ENCODE peak calls at places on chromosomes 2 and 18, in ten cellular contexts. One of them, this sample, is unnamed.

GRCh38 chr2:160419776-160420521 is 73.7 kb downstream of the RBMS1 start:
- DNase-seq in IMR-90: peak
- DNase-seq in RWPE1: no peak
- DNase-seq in cardiac muscle cell: peak
- DNase-seq in astrocyte of the spinal cord: peak
- DNase-seq in activated CD8-positive, alpha-beta T cell treated with anti-CD3 and anti-CD28 coated beads for 36 hours: no peak
- DNase-seq in GM13977: no peak
- DNase-seq in heart left ventricle: no peak
- DNase-seq in tibial nerve: no peak
- DNase-seq in Peyer's patch: no peak
- DNase-seq in this sample: no peak

GRCh38 chr2:204024503-204024902 is 87.9 kb downstream of the ICOS start:
- DNase-seq in IMR-90: peak
- DNase-seq in RWPE1: peak
- DNase-seq in cardiac muscle cell: peak
- DNase-seq in astrocyte of the spinal cord: peak
- DNase-seq in activated CD8-positive, alpha-beta T cell treated with anti-CD3 and anti-CD28 coated beads for 36 hours: peak
- DNase-seq in GM13977: no peak
- DNase-seq in heart left ventricle: no peak
- DNase-seq in tibial nerve: no peak
- DNase-seq in Peyer's patch: no peak
- DNase-seq in this sample: no peak

GRCh38 chr2:71327916-71328315 is 3.7 kb upstream of the ZNF638 start:
- DNase-seq in IMR-90: no peak
- DNase-seq in RWPE1: no peak
- DNase-seq in cardiac muscle cell: no peak
- DNase-seq in astrocyte of the spinal cord: no peak
- DNase-seq in activated CD8-positive, alpha-beta T cell treated with anti-CD3 and anti-CD28 coated beads for 36 hours: no peak
- DNase-seq in GM13977: no peak
- DNase-seq in heart left ventricle: no peak
- DNase-seq in tibial nerve: no peak
- DNase-seq in Peyer's patch: no peak
- DNase-seq in this sample: no peak

GRCh38 chr18:22417496-22418188 is at the start of gene CTAGE1:
- DNase-seq in IMR-90: peak
- DNase-seq in RWPE1: no peak
- DNase-seq in cardiac muscle cell: no peak
- DNase-seq in astrocyte of the spinal cord: no peak
- DNase-seq in activated CD8-positive, alpha-beta T cell treated with anti-CD3 and anti-CD28 coated beads for 36 hours: no peak
- DNase-seq in GM13977: no peak
- DNase-seq in heart left ventricle: no peak
- DNase-seq in tibial nerve: no peak
- DNase-seq in Peyer's patch: no peak
- DNase-seq in this sample: no peak

GRCh38 chr2:187349328-187349944 is 98.6 kb downstream of the CALCRL start:
- DNase-seq in IMR-90: no peak
- DNase-seq in RWPE1: no peak
- DNase-seq in cardiac muscle cell: peak
- DNase-seq in astrocyte of the spinal cord: no peak
- DNase-seq in activated CD8-positive, alpha-beta T cell treated with anti-CD3 and anti-CD28 coated beads for 36 hours: no peak
- DNase-seq in GM13977: no peak
- DNase-seq in heart left ventricle: no peak
- DNase-seq in tibial nerve: no peak
- DNase-seq in Peyer's patch: no peak
- DNase-seq in this sample: no peak

GRCh38 chr2:85551698-85552678 is 9.3 kb downstream of the GGCX start:
- DNase-seq in IMR-90: peak
- DNase-seq in RWPE1: peak
- DNase-seq in cardiac muscle cell: peak
- DNase-seq in astrocyte of the spinal cord: peak
- DNase-seq in activated CD8-positive, alpha-beta T cell treated with anti-CD3 and anti-CD28 coated beads for 36 hours: peak
- DNase-seq in GM13977: peak
- DNase-seq in heart left ventricle: peak
- DNase-seq in tibial nerve: peak
- DNase-seq in Peyer's patch: peak
- DNase-seq in this sample: no peak

GRCh38 chr2:187338679-187339121 is 109.4 kb downstream of the CALCRL start:
- DNase-seq in IMR-90: no peak
- DNase-seq in RWPE1: no peak
- DNase-seq in cardiac muscle cell: no peak
- DNase-seq in astrocyte of the spinal cord: no peak
- DNase-seq in activated CD8-positive, alpha-beta T cell treated with anti-CD3 and anti-CD28 coated beads for 36 hours: no peak
- DNase-seq in GM13977: no peak
- DNase-seq in heart left ventricle: no peak
- DNase-seq in tibial nerve: no peak
- DNase-seq in Peyer's patch: no peak
- DNase-seq in this sample: peak

GRCh38 chr2:148877403-148877740 is 2.3 kb downstream of the KIF5C start:
- DNase-seq in IMR-90: no peak
- DNase-seq in RWPE1: no peak
- DNase-seq in cardiac muscle cell: no peak
- DNase-seq in astrocyte of the spinal cord: no peak
- DNase-seq in activated CD8-positive, alpha-beta T cell treated with anti-CD3 and anti-CD28 coated beads for 36 hours: no peak
- DNase-seq in GM13977: peak
- DNase-seq in heart left ventricle: no peak
- DNase-seq in tibial nerve: no peak
- DNase-seq in Peyer's patch: no peak
- DNase-seq in this sample: no peak

GRCh38 chr2:193847140-193847539 is 1652.4 kb upstream of the TMEFF2 start:
- DNase-seq in IMR-90: no peak
- DNase-seq in RWPE1: peak
- DNase-seq in cardiac muscle cell: peak
- DNase-seq in astrocyte of the spinal cord: peak
- DNase-seq in activated CD8-positive, alpha-beta T cell treated with anti-CD3 and anti-CD28 coated beads for 36 hours: no peak
- DNase-seq in GM13977: no peak
- DNase-seq in heart left ventricle: no peak
- DNase-seq in tibial nerve: no peak
- DNase-seq in Peyer's patch: no peak
- DNase-seq in this sample: no peak

GRCh38 chr2:27038631-27039339 is 6.0 kb downstream of the TMEM214 start:
- DNase-seq in IMR-90: no peak
- DNase-seq in RWPE1: no peak
- DNase-seq in cardiac muscle cell: no peak
- DNase-seq in astrocyte of the spinal cord: no peak
- DNase-seq in activated CD8-positive, alpha-beta T cell treated with anti-CD3 and anti-CD28 coated beads for 36 hours: no peak
- DNase-seq in GM13977: no peak
- DNase-seq in heart left ventricle: no peak
- DNase-seq in tibial nerve: no peak
- DNase-seq in Peyer's patch: no peak
- DNase-seq in this sample: peak

DNA sequence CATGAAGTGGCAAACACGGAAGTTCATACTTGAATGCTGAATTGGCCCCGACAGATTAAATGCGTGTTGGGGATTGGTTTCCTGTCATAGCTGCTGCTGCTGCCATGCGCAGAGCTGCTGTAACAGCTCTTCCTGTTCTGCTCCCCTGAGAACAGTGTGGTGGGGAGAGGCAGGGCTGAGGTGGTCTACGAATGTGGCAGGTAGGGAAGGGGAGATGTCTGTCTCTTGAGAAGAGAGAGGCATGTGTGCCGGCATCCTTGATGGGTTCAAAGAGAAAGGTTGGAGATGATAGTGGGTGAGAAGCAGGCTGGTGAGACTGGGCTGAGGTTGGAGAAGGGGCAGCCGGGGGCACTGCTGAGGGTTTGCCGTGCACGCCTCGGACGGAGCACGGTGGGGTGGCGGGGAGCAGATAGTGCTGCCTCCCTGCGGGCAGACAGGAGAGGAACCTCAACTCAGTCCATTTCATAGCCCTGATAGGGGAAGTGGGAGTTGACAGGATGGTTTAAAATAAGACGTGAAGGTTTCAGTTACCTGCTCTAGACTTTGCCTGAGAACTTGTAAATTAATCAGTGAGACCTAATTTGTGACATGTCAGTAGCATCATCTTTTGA is 46.1 kb downstream of the TMEM185B start:
- DNase-seq in IMR-90: no peak
- DNase-seq in RWPE1: peak
- DNase-seq in cardiac muscle cell: no peak
- DNase-seq in astrocyte of the spinal cord: no peak
- DNase-seq in activated CD8-positive, alpha-beta T cell treated with anti-CD3 and anti-CD28 coated beads for 36 hours: peak
- DNase-seq in GM13977: peak
- DNase-seq in heart left ventricle: peak
- DNase-seq in tibial nerve: no peak
- DNase-seq in Peyer's patch: peak
- DNase-seq in this sample: no peak
- TF ChIP-seq CTCF in IMR-90: no peak
- TF ChIP-seq CTCF in RWPE1: peak
- TF ChIP-seq CTCF in cardiac muscle cell: peak
- TF ChIP-seq CTCF in astrocyte of the spinal cord: peak
- TF ChIP-seq CTCF in activated CD8-positive, alpha-beta T cell treated with anti-CD3 and anti-CD28 coated beads for 36 hours: peak
- TF ChIP-seq CTCF in GM13977: peak
- TF ChIP-seq CTCF in heart left ventricle: no peak
- TF ChIP-seq CTCF in tibial nerve: peak
- TF ChIP-seq CTCF in Peyer's patch: no peak
- TF ChIP-seq CTCF in this sample: no peak

DNA sequence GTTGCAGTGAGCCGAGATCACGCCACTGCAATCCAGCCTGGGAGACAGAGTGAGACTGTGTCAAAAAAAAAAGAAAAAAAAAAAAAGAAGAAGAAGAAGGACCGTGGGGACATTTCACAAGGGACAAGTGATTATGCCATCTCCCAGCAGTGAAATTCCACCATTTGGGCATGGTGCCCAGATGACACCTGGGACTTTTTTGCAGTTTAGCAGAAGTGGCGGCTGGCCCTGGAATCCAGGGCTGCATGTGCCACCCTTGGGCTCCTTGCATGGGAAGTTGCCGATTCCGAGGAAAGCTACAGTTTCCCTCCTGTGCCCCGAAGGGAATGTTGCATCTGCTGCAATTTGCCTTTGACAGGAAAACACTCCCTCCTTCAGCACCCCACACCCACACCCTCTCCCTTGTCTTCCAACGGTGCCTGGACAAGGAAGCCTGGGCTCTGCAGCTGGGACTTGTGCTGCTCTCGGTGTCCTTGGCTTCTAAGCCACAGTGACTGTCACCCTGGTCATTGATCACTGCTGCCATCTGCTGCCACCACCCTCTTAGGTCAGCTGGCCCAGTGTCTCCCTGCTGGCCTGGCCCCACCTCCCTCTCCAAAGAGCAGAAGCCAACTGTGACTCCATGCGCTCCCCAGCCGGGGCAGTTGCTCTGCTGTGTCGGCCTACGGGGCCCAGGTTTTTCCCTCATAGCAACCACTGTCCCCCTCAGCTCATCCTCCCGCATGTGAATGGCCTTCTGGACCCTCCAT is 56.4 kb upstream of the LRRC30 start:
- DNase-seq in IMR-90: no peak
- DNase-seq in RWPE1: no peak
- DNase-seq in cardiac muscle cell: peak
- DNase-seq in astrocyte of the spinal cord: no peak
- DNase-seq in activated CD8-positive, alpha-beta T cell treated with anti-CD3 and anti-CD28 coated beads for 36 hours: no peak
- DNase-seq in GM13977: no peak
- DNase-seq in heart left ventricle: no peak
- DNase-seq in tibial nerve: no peak
- DNase-seq in Peyer's patch: no peak
- DNase-seq in this sample: no peak
- TF ChIP-seq CTCF in IMR-90: peak
- TF ChIP-seq CTCF in RWPE1: no peak
- TF ChIP-seq CTCF in cardiac muscle cell: no peak
- TF ChIP-seq CTCF in astrocyte of the spinal cord: no peak
- TF ChIP-seq CTCF in activated CD8-positive, alpha-beta T cell treated with anti-CD3 and anti-CD28 coated beads for 36 hours: no peak
- TF ChIP-seq CTCF in GM13977: no peak
- TF ChIP-seq CTCF in heart left ventricle: no peak
- TF ChIP-seq CTCF in tibial nerve: no peak
- TF ChIP-seq CTCF in Peyer's patch: no peak
- TF ChIP-seq CTCF in this sample: peak

GRCh38 chr2:170842785-170843184 is 26.1 kb downstream of the GAD1 start:
- DNase-seq in IMR-90: no peak
- DNase-seq in RWPE1: no peak
- DNase-seq in cardiac muscle cell: peak
- DNase-seq in astrocyte of the spinal cord: peak
- DNase-seq in activated CD8-positive, alpha-beta T cell treated with anti-CD3 and anti-CD28 coated beads for 36 hours: no peak
- DNase-seq in GM13977: no peak
- DNase-seq in heart left ventricle: no peak
- DNase-seq in tibial nerve: no peak
- DNase-seq in Peyer's patch: no peak
- DNase-seq in this sample: no peak

GRCh38 chr2:170843656-170844055 is 27.0 kb downstream of the GAD1 start:
- DNase-seq in IMR-90: peak
- DNase-seq in RWPE1: peak
- DNase-seq in cardiac muscle cell: peak
- DNase-seq in astrocyte of the spinal cord: peak
- DNase-seq in activated CD8-positive, alpha-beta T cell treated with anti-CD3 and anti-CD28 coated beads for 36 hours: peak
- DNase-seq in GM13977: no peak
- DNase-seq in heart left ventricle: no peak
- DNase-seq in tibial nerve: no peak
- DNase-seq in Peyer's patch: no peak
- DNase-seq in this sample: no peak

GRCh38 chr2:170847716-170848115 is 31.0 kb downstream of the GAD1 start:
- DNase-seq in IMR-90: no peak
- DNase-seq in RWPE1: no peak
- DNase-seq in cardiac muscle cell: no peak
- DNase-seq in astrocyte of the spinal cord: no peak
- DNase-seq in activated CD8-positive, alpha-beta T cell treated with anti-CD3 and anti-CD28 coated beads for 36 hours: no peak
- DNase-seq in GM13977: no peak
- DNase-seq in heart left ventricle: no peak
- DNase-seq in tibial nerve: no peak
- DNase-seq in Peyer's patch: no peak
- DNase-seq in this sample: no peak

GRCh38 chr2:170846318-170846717 is 29.6 kb downstream of the GAD1 start:
- DNase-seq in IMR-90: no peak
- DNase-seq in RWPE1: no peak
- DNase-seq in cardiac muscle cell: no peak
- DNase-seq in astrocyte of the spinal cord: no peak
- DNase-seq in activated CD8-positive, alpha-beta T cell treated with anti-CD3 and anti-CD28 coated beads for 36 hours: no peak
- DNase-seq in GM13977: no peak
- DNase-seq in heart left ventricle: no peak
- DNase-seq in tibial nerve: no peak
- DNase-seq in Peyer's patch: no peak
- DNase-seq in this sample: no peak

GRCh38 chr2:170845343-170845742 is 28.7 kb downstream of the GAD1 start:
- DNase-seq in IMR-90: no peak
- DNase-seq in RWPE1: no peak
- DNase-seq in cardiac muscle cell: no peak
- DNase-seq in astrocyte of the spinal cord: no peak
- DNase-seq in activated CD8-positive, alpha-beta T cell treated with anti-CD3 and anti-CD28 coated beads for 36 hours: peak
- DNase-seq in GM13977: no peak
- DNase-seq in heart left ventricle: no peak
- DNase-seq in tibial nerve: no peak
- DNase-seq in Peyer's patch: no peak
- DNase-seq in this sample: no peak
- TF ChIP-seq CTCF in IMR-90: no peak
- TF ChIP-seq CTCF in RWPE1: no peak
- TF ChIP-seq CTCF in cardiac muscle cell: no peak
- TF ChIP-seq CTCF in astrocyte of the spinal cord: no peak
- TF ChIP-seq CTCF in activated CD8-positive, alpha-beta T cell treated with anti-CD3 and anti-CD28 coated beads for 36 hours: peak
- TF ChIP-seq CTCF in GM13977: peak
- TF ChIP-seq CTCF in heart left ventricle: no peak
- TF ChIP-seq CTCF in tibial nerve: no peak
- TF ChIP-seq CTCF in Peyer's patch: no peak
- TF ChIP-seq CTCF in this sample: peak

DNA sequence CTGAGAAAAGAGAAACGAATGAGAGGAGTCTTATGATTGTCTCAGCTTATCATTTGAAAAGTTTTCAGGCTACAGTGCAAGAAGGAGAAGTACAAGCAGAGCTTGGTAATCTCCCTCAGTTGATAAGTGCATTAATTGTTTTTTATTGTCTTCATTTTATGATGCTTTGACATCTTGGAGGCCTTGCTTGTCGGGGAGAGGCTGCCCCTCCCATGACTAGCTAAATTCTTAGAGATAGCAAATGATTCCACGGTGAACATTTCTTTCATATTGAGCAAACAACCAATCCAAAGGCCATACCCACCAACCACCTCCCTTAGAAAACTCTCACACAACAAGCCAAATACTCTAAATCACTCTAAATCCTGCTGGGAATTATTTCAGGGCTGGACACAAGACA is 39.8 kb downstream of the GDF7 start:
- DNase-seq in IMR-90: no peak
- DNase-seq in RWPE1: no peak
- DNase-seq in cardiac muscle cell: no peak
- DNase-seq in astrocyte of the spinal cord: no peak
- DNase-seq in activated CD8-positive, alpha-beta T cell treated with anti-CD3 and anti-CD28 coated beads for 36 hours: no peak
- DNase-seq in GM13977: no peak
- DNase-seq in heart left ventricle: no peak
- DNase-seq in tibial nerve: no peak
- DNase-seq in Peyer's patch: no peak
- DNase-seq in this sample: no peak
- TF ChIP-seq CTCF in IMR-90: no peak
- TF ChIP-seq CTCF in RWPE1: no peak
- TF ChIP-seq CTCF in cardiac muscle cell: no peak
- TF ChIP-seq CTCF in astrocyte of the spinal cord: no peak
- TF ChIP-seq CTCF in activated CD8-positive, alpha-beta T cell treated with anti-CD3 and anti-CD28 coated beads for 36 hours: no peak
- TF ChIP-seq CTCF in GM13977: no peak
- TF ChIP-seq CTCF in heart left ventricle: no peak
- TF ChIP-seq CTCF in tibial nerve: no peak
- TF ChIP-seq CTCF in Peyer's patch: no peak
- TF ChIP-seq CTCF in this sample: no peak

This sample was measured in chondrocyte.